ENCODE peak calls at places on chromosomes 4 and X, in eight cellular contexts. R, W, T, Z, I, N, X and Q are unnamed samples.

GRCh38 chr4:132071815-132072214 is 1077.3 kb upstream of the PCDH10 start:
- DNase-seq in R (no peak), W (no peak), T (no peak), Z (no peak), I (no peak), N (no peak), X (no peak), Q (peak; percentile 44)

GRCh38 chrX:74251006-74251930 is 52.7 kb upstream of the ZCCHC13 start:
- DNase-seq in R (no peak), W (peak; percentile 41), T (no peak), Z (no peak), I (no peak), N (no peak), X (no peak), Q (peak; percentile 56)

GRCh38 chr4:56468097-56468422 is 643 bp downstream of the SRP72 start:
- DNase-seq in R (no peak), W (peak; percentile 73), T (peak; percentile 55), Z (no peak), I (no peak), N (no peak), X (peak; percentile 37), Q (peak; percentile 31)

GRCh38 chr4:6221851-6222760 is 21.8 kb upstream of the JAKMIP1 start:
- DNase-seq in R (peak; percentile 29), W (peak; percentile 49), T (peak; percentile 86), Z (no peak), I (peak; percentile 32), N (peak; percentile 15), X (peak; percentile 50), Q (no peak)

GRCh38 chr4:140180577-140180976 is 26.6 kb upstream of the MAML3 start:
- DNase-seq in R (no peak), W (no peak), T (no peak), Z (no peak), I (no peak), N (no peak), X (no peak), Q (no peak)

GRCh38 chr4:37922323-37922722 is 31.4 kb downstream of the TBC1D1 start:
- DNase-seq in R (no peak), W (no peak), T (no peak), Z (no peak), I (no peak), N (no peak), X (no peak), Q (peak; percentile 50)

GRCh38 chr4:143531368-143531767 is 17.9 kb downstream of the SMARCA5 start:
- DNase-seq in R (no peak), W (peak; percentile 45), T (no peak), Z (no peak), I (no peak), N (no peak), X (no peak), Q (no peak)

GRCh38 chrX:119272882-119273806 is 37.1 kb downstream of the PGRMC1 start:
- DNase-seq in R (peak; percentile 21), W (peak; percentile 56), T (peak; percentile 29), Z (peak; percentile 19), I (peak; percentile 22), N (no peak), X (peak; percentile 28), Q (peak; percentile 23)

GRCh38 chr4:139085141-139085540 is 69.6 kb downstream of the NOCT start:
- DNase-seq in R (no peak), W (peak; percentile 57), T (no peak), Z (no peak), I (no peak), N (no peak), X (no peak), Q (peak; percentile 14)

GRCh38 chrX:7264399-7264798 is 116.4 kb upstream of the PUDP start:
- DNase-seq in R (no peak), W (no peak), T (no peak), Z (no peak), I (no peak), N (no peak), X (no peak), Q (no peak)

GRCh38 chr4:40648742-40649281 is 19.1 kb upstream of the RBM47 start:
- DNase-seq in R (peak; percentile 17), W (no peak), T (no peak), Z (no peak), I (peak; percentile 23), N (no peak), X (no peak), Q (no peak)

GRCh38 chr4:13548059-13548983 is 4.0 kb upstream of the NKX3-2 start:
- DNase-seq in R (no peak), W (peak; percentile 39), T (no peak), Z (no peak), I (no peak), N (no peak), X (no peak), Q (no peak)

GRCh38 chrX:19863237-19864223 is 23.9 kb downstream of the SH3KBP1 start:
- DNase-seq in R (no peak), W (peak; percentile 55), T (no peak), Z (no peak), I (no peak), N (no peak), X (no peak), Q (peak; percentile 5)

GRCh38 chr4:85970535-85970934 is 389.3 kb downstream of the MAPK10 start:
- DNase-seq in R (no peak), W (no peak), T (no peak), Z (no peak), I (no peak), N (no peak), X (no peak), Q (no peak)

GRCh38 chr4:17851921-17852320 is 41.1 kb downstream of the NCAPG start:
- DNase-seq in R (no peak), W (no peak), T (no peak), Z (no peak), I (no peak), N (no peak), X (no peak), Q (no peak)

GRCh38 chrX:148530464-148531077 is 30.2 kb downstream of the AFF2 start:
- DNase-seq in R (no peak), W (peak; percentile 35), T (no peak), Z (no peak), I (no peak), N (no peak), X (no peak), Q (peak; percentile 6)

GRCh38 chr4:47837582-47838294 is at the start of gene CORIN:
- DNase-seq in R (no peak), W (peak; percentile 34), T (peak; percentile 39), Z (no peak), I (no peak), N (no peak), X (no peak), Q (no peak)

GRCh38 chr4:81470456-81471327 is 1.0 kb downstream of the RASGEF1B start:
- DNase-seq in R (peak; percentile 48), W (peak; percentile 37), T (peak; percentile 45), Z (no peak), I (peak; percentile 67), N (no peak), X (peak; percentile 47), Q (no peak)

GRCh38 chr4:1421650-1422049 is 15.4 kb upstream of the NKX1-1 start:
- DNase-seq in R (no peak), W (no peak), T (no peak), Z (no peak), I (no peak), N (no peak), X (no peak), Q (no peak)

GRCh38 chr4:1418494-1419285 is 12.4 kb upstream of the NKX1-1 start:
- DNase-seq in R (no peak), W (no peak), T (no peak), Z (no peak), I (no peak), N (peak; percentile 37), X (peak; percentile 18), Q (no peak)

GRCh38 chr4:1417522-1418390 is 11.5 kb upstream of the NKX1-1 start:
- DNase-seq in R (no peak), W (no peak), T (no peak), Z (no peak), I (no peak), N (peak; percentile 40), X (peak; percentile 19), Q (no peak)

GRCh38 chr4:1416948-1417260 is 10.7 kb upstream of the NKX1-1 start:
- DNase-seq in R (no peak), W (no peak), T (no peak), Z (no peak), I (no peak), N (peak; percentile 34), X (peak; percentile 22), Q (no peak)

DNA sequence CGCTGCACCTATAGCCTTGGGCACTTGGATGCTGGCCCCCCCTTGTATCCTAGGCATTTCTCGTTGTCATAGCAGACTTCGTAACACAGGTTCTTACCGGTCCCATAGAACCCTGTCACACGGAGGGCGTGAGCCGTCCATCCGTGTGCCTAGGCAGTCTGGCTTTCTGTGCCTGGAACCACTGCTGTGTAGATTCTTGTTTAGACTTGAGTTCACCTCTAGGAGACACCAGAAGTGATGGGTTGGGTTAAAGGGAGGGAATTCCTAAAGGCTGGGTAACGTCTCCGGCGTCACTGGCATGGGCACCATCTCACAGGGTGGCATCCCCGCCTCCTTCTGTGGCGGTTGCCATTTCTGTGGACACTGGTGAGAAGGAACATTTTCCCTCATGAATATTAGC is 13.5 kb upstream of the NKX1-1 start:
- DNase-seq in R (no peak), W (no peak), T (no peak), Z (no peak), I (no peak), N (no peak), X (no peak), Q (no peak)
- H3K27me3 ChIP-seq in R (peaks cover 99% of the 10 kb centered on the region), W (peaks cover 46% of the 10 kb centered on the region), T (peaks cover 68% of the 10 kb centered on the region), Z (peaks cover 32% of the 10 kb centered on the region), I (peaks cover 65% of the 10 kb centered on the region), N (no peaks in the 10 kb centered on the region), X (peaks cover 26% of the 10 kb centered on the region), Q (peaks cover 16% of the 10 kb centered on the region)

GRCh38 chrX:135168533-135168932 is 2.7 kb downstream of the CT55 start:
- DNase-seq in R (no peak), W (no peak), T (no peak), Z (no peak), I (no peak), N (no peak), X (no peak), Q (no peak)
- H3K27me3 ChIP-seq in R (no peaks in the 10 kb centered on the region), W (no peaks in the 10 kb centered on the region), T (no peaks in the 10 kb centered on the region), Z (no peaks in the 10 kb centered on the region), I (no peaks in the 10 kb centered on the region), N (no peaks in the 10 kb centered on the region), X (no peaks in the 10 kb centered on the region), Q (no peaks in the 10 kb centered on the region)

GRCh38 chr4:1404573-1405248 is 1.5 kb downstream of the NKX1-1 start:
- DNase-seq in R (no peak), W (no peak), T (no peak), Z (no peak), I (no peak), N (peak; percentile 45), X (peak; percentile 13), Q (no peak)
- H3K27me3 ChIP-seq in R (peaks cover 100% of the 10 kb centered on the region), W (peaks cover 70% of the 10 kb centered on the region), T (peaks cover 100% of the 10 kb centered on the region), Z (peaks cover 91% of the 10 kb centered on the region), I (peaks cover 94% of the 10 kb centered on the region), N (no peaks in the 10 kb centered on the region), X (peaks cover 98% of the 10 kb centered on the region), Q (peaks cover 54% of the 10 kb centered on the region)

DNA sequence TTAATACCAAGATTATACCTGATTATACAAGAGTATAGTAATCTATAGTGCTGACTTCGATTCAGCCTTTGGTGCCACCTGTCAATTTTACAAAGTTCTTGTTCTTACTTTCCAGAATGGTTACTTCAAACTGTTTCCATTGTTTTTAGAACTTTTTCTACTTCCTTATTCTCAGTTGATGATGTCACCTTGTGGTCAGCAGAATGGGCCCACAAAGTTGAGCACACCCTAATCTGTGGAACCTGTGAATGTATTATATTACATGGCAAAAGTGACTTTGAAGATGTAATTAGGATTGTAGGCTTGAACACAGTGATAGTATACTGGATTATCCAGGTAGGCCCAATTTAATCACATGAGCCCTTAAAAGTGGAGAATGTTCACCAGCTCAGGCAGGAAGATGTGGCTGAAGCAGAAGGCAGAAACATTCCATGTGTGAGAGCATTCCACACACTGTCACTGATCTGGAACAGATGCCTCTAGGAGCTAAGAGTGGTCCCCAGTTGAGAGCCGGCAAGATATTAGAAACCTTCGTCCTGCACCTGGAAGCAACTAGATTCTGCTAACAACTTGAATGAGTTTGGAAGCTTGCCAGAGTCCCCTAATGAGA is 6.3 kb upstream of the SGMS2 start:
- DNase-seq in R (no peak), W (peak; percentile 48), T (no peak), Z (peak; percentile 32), I (no peak), N (no peak), X (no peak), Q (peak; percentile 23)
- H3K27me3 ChIP-seq in R (no peaks in the 10 kb centered on the region), W (no peaks in the 10 kb centered on the region), T (peaks cover 49% of the 10 kb centered on the region), Z (no peaks in the 10 kb centered on the region), I (no peaks in the 10 kb centered on the region), N (no peaks in the 10 kb centered on the region), X (no peaks in the 10 kb centered on the region), Q (no peaks in the 10 kb centered on the region)